ENCODE peak calls at places on chromosomes 13 and 19, in five cellular contexts. One of them, this sample, is unnamed.

GRCh38 chr19:43910884-43911283 is 24.2 kb downstream of the ZNF45 start:
- DNase-seq in AG04449: no peak
- DNase-seq in AG09319: no peak
- DNase-seq in GM12878: no peak
- DNase-seq in NCI-H2107: no peak
- DNase-seq in this sample: no peak

GRCh38 chr13:93420206-93420605 is 193.6 kb downstream of the GPC6 start:
- DNase-seq in GM12878: no peak
- DNase-seq in NCI-H2107: no peak
- DNase-seq in AG04449: no peak
- DNase-seq in AG09319: no peak
- DNase-seq in this sample: no peak

GRCh38 chr19:29268721-29269483 is 56.0 kb upstream of the UQCRFS1 start:
- DNase-seq in AG04449: no peak
- DNase-seq in AG09319: no peak
- DNase-seq in NCI-H2107: no peak
- DNase-seq in GM12878: no peak
- DNase-seq in this sample: no peak

GRCh38 chr13:108859202-108860012 is 230.0 kb downstream of the MYO16 start:
- DNase-seq in AG09319: peak
- DNase-seq in AG04449: peak
- DNase-seq in GM12878: no peak
- DNase-seq in NCI-H2107: no peak
- DNase-seq in this sample: no peak

GRCh38 chr19:57171551-57172081 is 4.3 kb upstream of the DUXA start:
- DNase-seq in NCI-H2107: no peak
- DNase-seq in AG04449: no peak
- DNase-seq in AG09319: no peak
- DNase-seq in GM12878: no peak
- DNase-seq in this sample: peak

GRCh38 chr19:40006273-40006691 is 9.4 kb downstream of the ZNF546 start:
- DNase-seq in NCI-H2107: no peak
- DNase-seq in GM12878: no peak
- DNase-seq in AG09319: peak
- DNase-seq in AG04449: peak
- DNase-seq in this sample: no peak

GRCh38 chr19:48668332-48668731 is 4.5 kb downstream of the NTN5 start:
- DNase-seq in AG04449: no peak
- DNase-seq in NCI-H2107: no peak
- DNase-seq in GM12878: no peak
- DNase-seq in AG09319: no peak
- DNase-seq in this sample: no peak

GRCh38 chr19:18865106-18865972 is 30.6 kb downstream of the CERS1 start:
- DNase-seq in NCI-H2107: no peak
- DNase-seq in GM12878: no peak
- DNase-seq in AG09319: no peak
- DNase-seq in AG04449: no peak
- DNase-seq in this sample: no peak

GRCh38 chr13:27943951-27944350 is 24.2 kb downstream of the PDX1 start:
- DNase-seq in NCI-H2107: no peak
- DNase-seq in GM12878: no peak
- DNase-seq in AG09319: no peak
- DNase-seq in AG04449: no peak
- DNase-seq in this sample: no peak

GRCh38 chr19:31519216-31519615 is 170.0 kb upstream of the TSHZ3 start:
- DNase-seq in AG04449: no peak
- DNase-seq in NCI-H2107: no peak
- DNase-seq in GM12878: no peak
- DNase-seq in AG09319: no peak
- DNase-seq in this sample: no peak

GRCh38 chr13:74287672-74288169 is 153.5 kb upstream of the KLF12 start:
- DNase-seq in AG09319: peak
- DNase-seq in AG04449: no peak
- DNase-seq in NCI-H2107: peak
- DNase-seq in GM12878: no peak
- DNase-seq in this sample: peak